ENCODE peak calls at places on chromosomes 5 and 9, in four cellular contexts. L is H1, F is mesenchymal stem cell, S is IMR-90. Z is an unnamed sample.

GRCh38 chr5:78662323-78662722 is 13.8 kb upstream of the LHFPL2 start:
- DNase-seq in L (no peak), F (no peak), S (no peak), Z (no peak)

GRCh38 chr5:32233696-32234447 is 59.8 kb upstream of the GOLPH3 start:
- DNase-seq in L (no peak), F (peak; percentile 57), S (peak; percentile 69), Z (no peak)

GRCh38 chr5:96876292-96876850 is at the start of gene ERAP2:
- DNase-seq in L (no peak), F (peak; percentile 71), S (peak; percentile 52), Z (peak; percentile 60)

GRCh38 chr5:763998-764781 is 20.3 kb downstream of the ZDHHC11B start:
- DNase-seq in L (no peak), F (no peak), S (no peak), Z (no peak)

GRCh38 chr9:18190671-18191374 is 283.1 kb upstream of the ADAMTSL1 start:
- DNase-seq in L (no peak), F (no peak), S (no peak), Z (no peak)

GRCh38 chr5:177089825-177090641 is 3.3 kb downstream of the FGFR4 start:
- DNase-seq in L (no peak), F (no peak), S (no peak), Z (no peak)

GRCh38 chr9:104923740-104924139 is 4.2 kb downstream of the ABCA1 start:
- DNase-seq in L (no peak), F (no peak), S (no peak), Z (peak; percentile 89)

GRCh38 chr5:134249469-134250379 is 23.9 kb upstream of the PPP2CA start:
- DNase-seq in L (no peak), F (no peak), S (peak; percentile 67), Z (peak; percentile 59)

GRCh38 chr5:134242146-134242545 is 16.3 kb upstream of the PPP2CA start:
- DNase-seq in L (no peak), F (peak; percentile 96), S (peak; percentile 99), Z (no peak)

GRCh38 chr5:10452768-10453331 is 11.2 kb downstream of the ROPN1L start:
- DNase-seq in L (no peak), F (peak; percentile 84), S (peak; percentile 95), Z (peak; percentile 73)

GRCh38 chr5:103059525-103059924 is 60.4 kb downstream of the GIN1 start:
- DNase-seq in L (no peak), F (no peak), S (no peak), Z (no peak)

GRCh38 chr5:168978500-168978899 is 322.4 kb downstream of the SLIT3 start:
- DNase-seq in L (no peak), F (no peak), S (no peak), Z (no peak)

GRCh38 chr5:108638021-108638420 is 109.7 kb upstream of the FER start:
- DNase-seq in L (no peak), F (no peak), S (no peak), Z (no peak)

GRCh38 chr5:154293219-154293618 is 102.7 kb downstream of the GALNT10 start:
- DNase-seq in L (no peak), F (no peak), S (no peak), Z (no peak)

GRCh38 chr9:125990186-125990792 is 243.1 kb downstream of the PBX3 start:
- DNase-seq in L (no peak), F (no peak), S (no peak), Z (no peak)

GRCh38 chr5:51172853-51173635 is 210.2 kb upstream of the ISL1 start:
- DNase-seq in L (peak; percentile 49), F (no peak), S (no peak), Z (no peak)

GRCh38 chr9:21615446-21615845 is 133.3 kb upstream of the IFNE start:
- DNase-seq in L (no peak), F (no peak), S (peak; percentile 19), Z (no peak)

GRCh38 chr9:114450833-114451706 is 54.2 kb downstream of the WHRN start:
- DNase-seq in L (no peak), F (no peak), S (no peak), Z (no peak)

GRCh38 chr5:122312670-122312988 is 592 bp downstream of the SNCAIP start:
- DNase-seq in L (no peak), F (peak; percentile 70), S (peak; percentile 40), Z (peak; percentile 7)

GRCh38 chr5:172410160-172410559 is 44.2 kb downstream of the SH3PXD2B start:
- DNase-seq in L (no peak), F (peak; percentile 83), S (peak; percentile 87), Z (no peak)

GRCh38 chr9:63859475-63860215 is 1425.4 kb downstream of the FOXD4L5 start:
- DNase-seq in L (no peak), F (no peak), S (no peak), Z (peak; percentile 31)

GRCh38 chr9:130680836-130681768 is 12.5 kb upstream of the EXOSC2 start:
- DNase-seq in L (peak; percentile 83), F (peak; percentile 91), S (peak; percentile 88), Z (peak; percentile 88)

GRCh38 chr5:106882035-106882434 is 788.7 kb downstream of the EFNA5 start:
- DNase-seq in L (no peak), F (no peak), S (no peak), Z (no peak)

GRCh38 chr5:31663519-31663918 is 24.6 kb downstream of the PDZD2 start:
- DNase-seq in L (no peak), F (no peak), S (peak; percentile 2), Z (no peak)

GRCh38 chr5:125412051-125412560 is 665.7 kb upstream of the ZNF608 start:
- DNase-seq in L (no peak), F (peak; percentile 72), S (no peak), Z (no peak)

GRCh38 chr5:141492168-141492885 is 3.4 kb downstream of the PCDHGC5 start:
- DNase-seq in L (no peak), F (no peak), S (no peak), Z (no peak)

GRCh38 chr5:116411101-116411571 is 163.5 kb downstream of the SEMA6A start:
- DNase-seq in L (no peak), F (no peak), S (no peak), Z (no peak)
- H4K91ac ChIP-seq in L (no peak overlapping the region), F (no peak overlapping the region), S (no peak overlapping the region), Z (no peak overlapping the region)

DNA sequence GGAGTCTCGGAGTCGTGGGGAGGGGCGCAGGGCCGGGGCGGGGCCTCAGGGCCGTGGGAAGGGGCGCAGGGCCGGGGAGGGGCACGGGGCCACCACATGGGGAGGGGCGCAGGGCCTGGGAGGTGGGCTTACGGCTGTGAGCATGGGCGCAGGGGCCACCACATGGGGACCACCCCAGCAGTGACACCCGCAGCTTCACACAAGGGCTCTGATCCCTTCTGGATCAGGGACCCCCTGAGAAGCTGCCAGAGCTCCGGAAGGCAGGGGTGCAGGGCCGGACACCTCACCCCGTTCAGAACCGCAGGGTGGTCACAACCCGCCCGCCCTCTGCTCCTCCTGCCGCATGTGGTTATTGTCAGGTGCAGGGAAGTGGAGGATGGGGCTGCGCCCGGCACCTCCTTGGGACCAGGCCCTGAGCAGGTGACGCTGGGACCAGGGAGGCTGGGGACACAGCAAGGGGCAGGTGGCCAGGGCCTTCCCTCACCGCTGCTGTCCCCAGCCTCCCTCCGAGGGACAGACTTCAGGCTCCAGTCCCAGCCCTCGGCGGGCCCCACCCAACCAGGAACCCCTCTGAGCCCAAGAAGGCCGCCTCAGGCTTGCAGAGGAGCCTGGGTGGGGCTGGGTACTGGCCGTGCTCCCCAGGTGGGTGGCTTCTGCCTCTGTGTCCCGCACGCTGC is 53.7 kb downstream of the EXD3 start:
- DNase-seq in L (peak; percentile 49), F (no peak), S (no peak), Z (no peak)
- H4K91ac ChIP-seq in L (no peak overlapping the region), F (no peak overlapping the region), S (no peak overlapping the region), Z (no peak overlapping the region)

GRCh38 chr5:95102080-95102479 is 182.8 kb downstream of the MCTP1 start:
- DNase-seq in L (no peak), F (no peak), S (no peak), Z (no peak)
- H4K91ac ChIP-seq in L (no peak overlapping the region), F (no peak overlapping the region), S (no peak overlapping the region), Z (no peak overlapping the region)

GRCh38 chr5:35069188-35069587 is 21.4 kb upstream of the AGXT2 start:
- DNase-seq in L (no peak), F (no peak), S (no peak), Z (no peak)
- H4K91ac ChIP-seq in L (no peak overlapping the region), F (no peak overlapping the region), S (no peak overlapping the region), Z (no peak overlapping the region)

Z was measured in trophoblast cell.